ENCODE peak calls at places on chromosomes 3 and 15, in five cellular contexts. One of them, this sample, is unnamed.

GRCh38 chr3:59185586-59186381 is 136.0 kb upstream of the CFAP20DC start:
- DNase-seq in NCI-H1092 treated with DMSO at 0.1 percent for 48 hours: no peak
- DNase-seq in AML-193: no peak
- DNase-seq in stimulated activated CD4-positive, alpha-beta T cell treated with anti-CD3 and anti-CD28 coated beads, Interleukin-2, amount 100 ng/mL, for 48 hours: no peak
- DNase-seq in activated T-helper 1 cell treated with anti-CD3 and anti-CD28 coated beads, Interleukin-12 subunit alpha, Interleukin-12 subunit beta, Interleukin-2, Interleukin-4 antibody, amounts not matched to agents 30 ng/mL and 10 ng/mL and 1 ng/mL, durations not matched to agents 14 hours and 24 hours and 36 hours: no peak
- DNase-seq in this sample: no peak

GRCh38 chr15:99568548-99569352 is 3.0 kb downstream of the MEF2A start:
- DNase-seq in AML-193: no peak
- DNase-seq in activated T-helper 1 cell treated with anti-CD3 and anti-CD28 coated beads, Interleukin-12 subunit alpha, Interleukin-12 subunit beta, Interleukin-2, Interleukin-4 antibody, amounts not matched to agents 30 ng/mL and 10 ng/mL and 1 ng/mL, durations not matched to agents 14 hours and 24 hours and 36 hours: no peak
- DNase-seq in stimulated activated CD4-positive, alpha-beta T cell treated with anti-CD3 and anti-CD28 coated beads, Interleukin-2, amount 100 ng/mL, for 48 hours: no peak
- DNase-seq in NCI-H1092 treated with DMSO at 0.1 percent for 48 hours: no peak
- DNase-seq in this sample: no peak

GRCh38 chr3:32603064-32603463 is 32.4 kb upstream of the DYNC1LI1 start:
- DNase-seq in NCI-H1092 treated with DMSO at 0.1 percent for 48 hours: no peak
- DNase-seq in activated T-helper 1 cell treated with anti-CD3 and anti-CD28 coated beads, Interleukin-12 subunit alpha, Interleukin-12 subunit beta, Interleukin-2, Interleukin-4 antibody, amounts not matched to agents 30 ng/mL and 10 ng/mL and 1 ng/mL, durations not matched to agents 14 hours and 24 hours and 36 hours: no peak
- DNase-seq in stimulated activated CD4-positive, alpha-beta T cell treated with anti-CD3 and anti-CD28 coated beads, Interleukin-2, amount 100 ng/mL, for 48 hours: no peak
- DNase-seq in AML-193: no peak
- DNase-seq in this sample: no peak

GRCh38 chr15:81480645-81481053 is 106.6 kb upstream of the TMC3 start:
- DNase-seq in AML-193: peak
- DNase-seq in stimulated activated CD4-positive, alpha-beta T cell treated with anti-CD3 and anti-CD28 coated beads, Interleukin-2, amount 100 ng/mL, for 48 hours: peak
- DNase-seq in NCI-H1092 treated with DMSO at 0.1 percent for 48 hours: peak
- DNase-seq in activated T-helper 1 cell treated with anti-CD3 and anti-CD28 coated beads, Interleukin-12 subunit alpha, Interleukin-12 subunit beta, Interleukin-2, Interleukin-4 antibody, amounts not matched to agents 30 ng/mL and 10 ng/mL and 1 ng/mL, durations not matched to agents 14 hours and 24 hours and 36 hours: no peak
- DNase-seq in this sample: no peak

GRCh38 chr15:40097968-40098476 is 10.7 kb downstream of the BMF start:
- DNase-seq in stimulated activated CD4-positive, alpha-beta T cell treated with anti-CD3 and anti-CD28 coated beads, Interleukin-2, amount 100 ng/mL, for 48 hours: no peak
- DNase-seq in AML-193: peak
- DNase-seq in activated T-helper 1 cell treated with anti-CD3 and anti-CD28 coated beads, Interleukin-12 subunit alpha, Interleukin-12 subunit beta, Interleukin-2, Interleukin-4 antibody, amounts not matched to agents 30 ng/mL and 10 ng/mL and 1 ng/mL, durations not matched to agents 14 hours and 24 hours and 36 hours: no peak
- DNase-seq in NCI-H1092 treated with DMSO at 0.1 percent for 48 hours: no peak
- DNase-seq in this sample: peak

GRCh38 chr15:45377630-45378148 is 655 bp downstream of the GATM start:
- DNase-seq in activated T-helper 1 cell treated with anti-CD3 and anti-CD28 coated beads, Interleukin-12 subunit alpha, Interleukin-12 subunit beta, Interleukin-2, Interleukin-4 antibody, amounts not matched to agents 30 ng/mL and 10 ng/mL and 1 ng/mL, durations not matched to agents 14 hours and 24 hours and 36 hours: no peak
- DNase-seq in stimulated activated CD4-positive, alpha-beta T cell treated with anti-CD3 and anti-CD28 coated beads, Interleukin-2, amount 100 ng/mL, for 48 hours: no peak
- DNase-seq in NCI-H1092 treated with DMSO at 0.1 percent for 48 hours: peak
- DNase-seq in AML-193: no peak
- DNase-seq in this sample: no peak

GRCh38 chr3:11641683-11642407 is 1.9 kb downstream of the VGLL4 start:
- DNase-seq in stimulated activated CD4-positive, alpha-beta T cell treated with anti-CD3 and anti-CD28 coated beads, Interleukin-2, amount 100 ng/mL, for 48 hours: no peak
- DNase-seq in NCI-H1092 treated with DMSO at 0.1 percent for 48 hours: peak
- DNase-seq in AML-193: peak
- DNase-seq in activated T-helper 1 cell treated with anti-CD3 and anti-CD28 coated beads, Interleukin-12 subunit alpha, Interleukin-12 subunit beta, Interleukin-2, Interleukin-4 antibody, amounts not matched to agents 30 ng/mL and 10 ng/mL and 1 ng/mL, durations not matched to agents 14 hours and 24 hours and 36 hours: no peak
- DNase-seq in this sample: no peak

GRCh38 chr15:89647191-89647851 is 7.9 kb downstream of the KIF7 start:
- DNase-seq in AML-193: no peak
- DNase-seq in NCI-H1092 treated with DMSO at 0.1 percent for 48 hours: peak
- DNase-seq in stimulated activated CD4-positive, alpha-beta T cell treated with anti-CD3 and anti-CD28 coated beads, Interleukin-2, amount 100 ng/mL, for 48 hours: peak
- DNase-seq in activated T-helper 1 cell treated with anti-CD3 and anti-CD28 coated beads, Interleukin-12 subunit alpha, Interleukin-12 subunit beta, Interleukin-2, Interleukin-4 antibody, amounts not matched to agents 30 ng/mL and 10 ng/mL and 1 ng/mL, durations not matched to agents 14 hours and 24 hours and 36 hours: peak
- DNase-seq in this sample: peak

GRCh38 chr15:55917881-55918296 is 75.5 kb downstream of the NEDD4 start:
- DNase-seq in activated T-helper 1 cell treated with anti-CD3 and anti-CD28 coated beads, Interleukin-12 subunit alpha, Interleukin-12 subunit beta, Interleukin-2, Interleukin-4 antibody, amounts not matched to agents 30 ng/mL and 10 ng/mL and 1 ng/mL, durations not matched to agents 14 hours and 24 hours and 36 hours: no peak
- DNase-seq in stimulated activated CD4-positive, alpha-beta T cell treated with anti-CD3 and anti-CD28 coated beads, Interleukin-2, amount 100 ng/mL, for 48 hours: no peak
- DNase-seq in NCI-H1092 treated with DMSO at 0.1 percent for 48 hours: peak
- DNase-seq in AML-193: peak
- DNase-seq in this sample: no peak

GRCh38 chr15:52095597-52096262 is 16.8 kb downstream of the BCL2L10 start:
- DNase-seq in AML-193: no peak
- DNase-seq in activated T-helper 1 cell treated with anti-CD3 and anti-CD28 coated beads, Interleukin-12 subunit alpha, Interleukin-12 subunit beta, Interleukin-2, Interleukin-4 antibody, amounts not matched to agents 30 ng/mL and 10 ng/mL and 1 ng/mL, durations not matched to agents 14 hours and 24 hours and 36 hours: no peak
- DNase-seq in NCI-H1092 treated with DMSO at 0.1 percent for 48 hours: no peak
- DNase-seq in stimulated activated CD4-positive, alpha-beta T cell treated with anti-CD3 and anti-CD28 coated beads, Interleukin-2, amount 100 ng/mL, for 48 hours: no peak
- DNase-seq in this sample: no peak

GRCh38 chr3:53845103-53845880 is 927 bp downstream of the CHDH start:
- DNase-seq in AML-193: no peak
- DNase-seq in activated T-helper 1 cell treated with anti-CD3 and anti-CD28 coated beads, Interleukin-12 subunit alpha, Interleukin-12 subunit beta, Interleukin-2, Interleukin-4 antibody, amounts not matched to agents 30 ng/mL and 10 ng/mL and 1 ng/mL, durations not matched to agents 14 hours and 24 hours and 36 hours: no peak
- DNase-seq in stimulated activated CD4-positive, alpha-beta T cell treated with anti-CD3 and anti-CD28 coated beads, Interleukin-2, amount 100 ng/mL, for 48 hours: no peak
- DNase-seq in NCI-H1092 treated with DMSO at 0.1 percent for 48 hours: peak
- DNase-seq in this sample: no peak

GRCh38 chr3:157029365-157029790 is 130.6 kb downstream of the CCNL1 start:
- DNase-seq in NCI-H1092 treated with DMSO at 0.1 percent for 48 hours: no peak
- DNase-seq in activated T-helper 1 cell treated with anti-CD3 and anti-CD28 coated beads, Interleukin-12 subunit alpha, Interleukin-12 subunit beta, Interleukin-2, Interleukin-4 antibody, amounts not matched to agents 30 ng/mL and 10 ng/mL and 1 ng/mL, durations not matched to agents 14 hours and 24 hours and 36 hours: no peak
- DNase-seq in stimulated activated CD4-positive, alpha-beta T cell treated with anti-CD3 and anti-CD28 coated beads, Interleukin-2, amount 100 ng/mL, for 48 hours: no peak
- DNase-seq in AML-193: no peak
- DNase-seq in this sample: no peak

GRCh38 chr3:32467333-32468070 is 35.1 kb downstream of the CMTM6 start:
- DNase-seq in AML-193: peak
- DNase-seq in stimulated activated CD4-positive, alpha-beta T cell treated with anti-CD3 and anti-CD28 coated beads, Interleukin-2, amount 100 ng/mL, for 48 hours: peak
- DNase-seq in activated T-helper 1 cell treated with anti-CD3 and anti-CD28 coated beads, Interleukin-12 subunit alpha, Interleukin-12 subunit beta, Interleukin-2, Interleukin-4 antibody, amounts not matched to agents 30 ng/mL and 10 ng/mL and 1 ng/mL, durations not matched to agents 14 hours and 24 hours and 36 hours: peak
- DNase-seq in NCI-H1092 treated with DMSO at 0.1 percent for 48 hours: peak
- DNase-seq in this sample: no peak

GRCh38 chr3:184761976-184762375 is 50.0 kb upstream of the VPS8 start:
- DNase-seq in activated T-helper 1 cell treated with anti-CD3 and anti-CD28 coated beads, Interleukin-12 subunit alpha, Interleukin-12 subunit beta, Interleukin-2, Interleukin-4 antibody, amounts not matched to agents 30 ng/mL and 10 ng/mL and 1 ng/mL, durations not matched to agents 14 hours and 24 hours and 36 hours: no peak
- DNase-seq in NCI-H1092 treated with DMSO at 0.1 percent for 48 hours: no peak
- DNase-seq in stimulated activated CD4-positive, alpha-beta T cell treated with anti-CD3 and anti-CD28 coated beads, Interleukin-2, amount 100 ng/mL, for 48 hours: no peak
- DNase-seq in AML-193: no peak
- DNase-seq in this sample: no peak

GRCh38 chr15:81296673-81297072 is 27.3 kb downstream of the STARD5 start:
- DNase-seq in activated T-helper 1 cell treated with anti-CD3 and anti-CD28 coated beads, Interleukin-12 subunit alpha, Interleukin-12 subunit beta, Interleukin-2, Interleukin-4 antibody, amounts not matched to agents 30 ng/mL and 10 ng/mL and 1 ng/mL, durations not matched to agents 14 hours and 24 hours and 36 hours: peak
- DNase-seq in NCI-H1092 treated with DMSO at 0.1 percent for 48 hours: no peak
- DNase-seq in AML-193: peak
- DNase-seq in stimulated activated CD4-positive, alpha-beta T cell treated with anti-CD3 and anti-CD28 coated beads, Interleukin-2, amount 100 ng/mL, for 48 hours: peak
- DNase-seq in this sample: peak

GRCh38 chr15:77347197-77347596 is 72.7 kb downstream of the PEAK1 start:
- DNase-seq in NCI-H1092 treated with DMSO at 0.1 percent for 48 hours: no peak
- DNase-seq in AML-193: no peak
- DNase-seq in stimulated activated CD4-positive, alpha-beta T cell treated with anti-CD3 and anti-CD28 coated beads, Interleukin-2, amount 100 ng/mL, for 48 hours: no peak
- DNase-seq in activated T-helper 1 cell treated with anti-CD3 and anti-CD28 coated beads, Interleukin-12 subunit alpha, Interleukin-12 subunit beta, Interleukin-2, Interleukin-4 antibody, amounts not matched to agents 30 ng/mL and 10 ng/mL and 1 ng/mL, durations not matched to agents 14 hours and 24 hours and 36 hours: no peak
- DNase-seq in this sample: no peak

GRCh38 chr3:117036259-117036799 is 326.8 kb downstream of the TUSC7 start:
- DNase-seq in NCI-H1092 treated with DMSO at 0.1 percent for 48 hours: no peak
- DNase-seq in AML-193: peak
- DNase-seq in activated T-helper 1 cell treated with anti-CD3 and anti-CD28 coated beads, Interleukin-12 subunit alpha, Interleukin-12 subunit beta, Interleukin-2, Interleukin-4 antibody, amounts not matched to agents 30 ng/mL and 10 ng/mL and 1 ng/mL, durations not matched to agents 14 hours and 24 hours and 36 hours: no peak
- DNase-seq in stimulated activated CD4-positive, alpha-beta T cell treated with anti-CD3 and anti-CD28 coated beads, Interleukin-2, amount 100 ng/mL, for 48 hours: no peak
- DNase-seq in this sample: no peak

GRCh38 chr15:43879386-43880355 is 52.9 kb downstream of the WDR76 start:
- DNase-seq in AML-193: no peak
- DNase-seq in stimulated activated CD4-positive, alpha-beta T cell treated with anti-CD3 and anti-CD28 coated beads, Interleukin-2, amount 100 ng/mL, for 48 hours: no peak
- DNase-seq in NCI-H1092 treated with DMSO at 0.1 percent for 48 hours: no peak
- DNase-seq in activated T-helper 1 cell treated with anti-CD3 and anti-CD28 coated beads, Interleukin-12 subunit alpha, Interleukin-12 subunit beta, Interleukin-2, Interleukin-4 antibody, amounts not matched to agents 30 ng/mL and 10 ng/mL and 1 ng/mL, durations not matched to agents 14 hours and 24 hours and 36 hours: no peak
- DNase-seq in this sample: no peak

GRCh38 chr15:48664436-48664835 is 18.9 kb upstream of the FBN1 start:
- DNase-seq in AML-193: no peak
- DNase-seq in stimulated activated CD4-positive, alpha-beta T cell treated with anti-CD3 and anti-CD28 coated beads, Interleukin-2, amount 100 ng/mL, for 48 hours: no peak
- DNase-seq in activated T-helper 1 cell treated with anti-CD3 and anti-CD28 coated beads, Interleukin-12 subunit alpha, Interleukin-12 subunit beta, Interleukin-2, Interleukin-4 antibody, amounts not matched to agents 30 ng/mL and 10 ng/mL and 1 ng/mL, durations not matched to agents 14 hours and 24 hours and 36 hours: no peak
- DNase-seq in NCI-H1092 treated with DMSO at 0.1 percent for 48 hours: no peak
- DNase-seq in this sample: no peak

GRCh38 chr3:152276688-152277087 is 8.0 kb downstream of the MBNL1 start:
- DNase-seq in NCI-H1092 treated with DMSO at 0.1 percent for 48 hours: no peak
- DNase-seq in activated T-helper 1 cell treated with anti-CD3 and anti-CD28 coated beads, Interleukin-12 subunit alpha, Interleukin-12 subunit beta, Interleukin-2, Interleukin-4 antibody, amounts not matched to agents 30 ng/mL and 10 ng/mL and 1 ng/mL, durations not matched to agents 14 hours and 24 hours and 36 hours: no peak
- DNase-seq in stimulated activated CD4-positive, alpha-beta T cell treated with anti-CD3 and anti-CD28 coated beads, Interleukin-2, amount 100 ng/mL, for 48 hours: no peak
- DNase-seq in AML-193: no peak
- DNase-seq in this sample: no peak

GRCh38 chr15:27864076-27864475 is 235.0 kb downstream of the OCA2 start:
- DNase-seq in NCI-H1092 treated with DMSO at 0.1 percent for 48 hours: peak
- DNase-seq in activated T-helper 1 cell treated with anti-CD3 and anti-CD28 coated beads, Interleukin-12 subunit alpha, Interleukin-12 subunit beta, Interleukin-2, Interleukin-4 antibody, amounts not matched to agents 30 ng/mL and 10 ng/mL and 1 ng/mL, durations not matched to agents 14 hours and 24 hours and 36 hours: no peak
- DNase-seq in AML-193: no peak
- DNase-seq in stimulated activated CD4-positive, alpha-beta T cell treated with anti-CD3 and anti-CD28 coated beads, Interleukin-2, amount 100 ng/mL, for 48 hours: no peak
- DNase-seq in this sample: no peak

GRCh38 chr15:62462268-62462667 is 297.2 kb upstream of the C2CD4B start:
- DNase-seq in stimulated activated CD4-positive, alpha-beta T cell treated with anti-CD3 and anti-CD28 coated beads, Interleukin-2, amount 100 ng/mL, for 48 hours: no peak
- DNase-seq in AML-193: no peak
- DNase-seq in NCI-H1092 treated with DMSO at 0.1 percent for 48 hours: no peak
- DNase-seq in activated T-helper 1 cell treated with anti-CD3 and anti-CD28 coated beads, Interleukin-12 subunit alpha, Interleukin-12 subunit beta, Interleukin-2, Interleukin-4 antibody, amounts not matched to agents 30 ng/mL and 10 ng/mL and 1 ng/mL, durations not matched to agents 14 hours and 24 hours and 36 hours: no peak
- DNase-seq in this sample: no peak

GRCh38 chr3:49158108-49158709 is 7.9 kb downstream of the CCDC71 start:
- DNase-seq in stimulated activated CD4-positive, alpha-beta T cell treated with anti-CD3 and anti-CD28 coated beads, Interleukin-2, amount 100 ng/mL, for 48 hours: peak
- DNase-seq in NCI-H1092 treated with DMSO at 0.1 percent for 48 hours: peak
- DNase-seq in activated T-helper 1 cell treated with anti-CD3 and anti-CD28 coated beads, Interleukin-12 subunit alpha, Interleukin-12 subunit beta, Interleukin-2, Interleukin-4 antibody, amounts not matched to agents 30 ng/mL and 10 ng/mL and 1 ng/mL, durations not matched to agents 14 hours and 24 hours and 36 hours: peak
- DNase-seq in AML-193: peak
- DNase-seq in this sample: peak

GRCh38 chr3:186529204-186529999 is 14.8 kb downstream of the CRYGS start:
- DNase-seq in stimulated activated CD4-positive, alpha-beta T cell treated with anti-CD3 and anti-CD28 coated beads, Interleukin-2, amount 100 ng/mL, for 48 hours: no peak
- DNase-seq in NCI-H1092 treated with DMSO at 0.1 percent for 48 hours: no peak
- DNase-seq in AML-193: no peak
- DNase-seq in activated T-helper 1 cell treated with anti-CD3 and anti-CD28 coated beads, Interleukin-12 subunit alpha, Interleukin-12 subunit beta, Interleukin-2, Interleukin-4 antibody, amounts not matched to agents 30 ng/mL and 10 ng/mL and 1 ng/mL, durations not matched to agents 14 hours and 24 hours and 36 hours: no peak
- DNase-seq in this sample: no peak

GRCh38 chr3:150759319-150759718 is 3.6 kb downstream of the SIAH2 start:
- DNase-seq in NCI-H1092 treated with DMSO at 0.1 percent for 48 hours: no peak
- DNase-seq in stimulated activated CD4-positive, alpha-beta T cell treated with anti-CD3 and anti-CD28 coated beads, Interleukin-2, amount 100 ng/mL, for 48 hours: no peak
- DNase-seq in activated T-helper 1 cell treated with anti-CD3 and anti-CD28 coated beads, Interleukin-12 subunit alpha, Interleukin-12 subunit beta, Interleukin-2, Interleukin-4 antibody, amounts not matched to agents 30 ng/mL and 10 ng/mL and 1 ng/mL, durations not matched to agents 14 hours and 24 hours and 36 hours: no peak
- DNase-seq in AML-193: no peak
- DNase-seq in this sample: no peak

GRCh38 chr15:75721923-75722870 is 9.5 kb upstream of the CSPG4 start:
- DNase-seq in AML-193: no peak
- DNase-seq in activated T-helper 1 cell treated with anti-CD3 and anti-CD28 coated beads, Interleukin-12 subunit alpha, Interleukin-12 subunit beta, Interleukin-2, Interleukin-4 antibody, amounts not matched to agents 30 ng/mL and 10 ng/mL and 1 ng/mL, durations not matched to agents 14 hours and 24 hours and 36 hours: no peak
- DNase-seq in NCI-H1092 treated with DMSO at 0.1 percent for 48 hours: no peak
- DNase-seq in stimulated activated CD4-positive, alpha-beta T cell treated with anti-CD3 and anti-CD28 coated beads, Interleukin-2, amount 100 ng/mL, for 48 hours: no peak
- DNase-seq in this sample: no peak